ENCODE peak calls at places on chromosomes 13 and 19, in nine cellular contexts. One of them, this sample, is unnamed.

GRCh38 chr19:35557539-35558399 is 5.7 kb downstream of the ATP4A start:
- DNase-seq in activated T-helper 9 cell treated with anti-CD3 and anti-CD28 coated beads, Interleukin-2, amount 50 U/mL, for 16 hours: peak
- DNase-seq in MM.1S: no peak
- DNase-seq in naive thymus-derived CD4-positive, alpha-beta T cell: peak
- DNase-seq in pulmonary artery endothelial cell: no peak
- DNase-seq in fibroblast of mammary gland: peak
- DNase-seq in activated naive CD8-positive, alpha-beta T cell treated with anti-CD3 and anti-CD28 coated beads for 36 hours: peak
- DNase-seq in Right ventricle myocardium superior: peak
- DNase-seq in CD4-positive, CD25-positive, alpha-beta regulatory T cell: peak
- DNase-seq in this sample: peak

GRCh38 chr13:66673401-66673800 is 556.7 kb downstream of the PCDH9 start:
- DNase-seq in activated T-helper 9 cell treated with anti-CD3 and anti-CD28 coated beads, Interleukin-2, amount 50 U/mL, for 16 hours: no peak
- DNase-seq in MM.1S: no peak
- DNase-seq in naive thymus-derived CD4-positive, alpha-beta T cell: no peak
- DNase-seq in pulmonary artery endothelial cell: no peak
- DNase-seq in fibroblast of mammary gland: peak
- DNase-seq in activated naive CD8-positive, alpha-beta T cell treated with anti-CD3 and anti-CD28 coated beads for 36 hours: no peak
- DNase-seq in Right ventricle myocardium superior: no peak
- DNase-seq in CD4-positive, CD25-positive, alpha-beta regulatory T cell: no peak
- DNase-seq in this sample: no peak

GRCh38 chr19:49347835-49348234 is 12.6 kb downstream of the CD37 start:
- DNase-seq in activated T-helper 9 cell treated with anti-CD3 and anti-CD28 coated beads, Interleukin-2, amount 50 U/mL, for 16 hours: no peak
- DNase-seq in MM.1S: no peak
- DNase-seq in naive thymus-derived CD4-positive, alpha-beta T cell: no peak
- DNase-seq in pulmonary artery endothelial cell: no peak
- DNase-seq in fibroblast of mammary gland: peak
- DNase-seq in activated naive CD8-positive, alpha-beta T cell treated with anti-CD3 and anti-CD28 coated beads for 36 hours: no peak
- DNase-seq in Right ventricle myocardium superior: no peak
- DNase-seq in CD4-positive, CD25-positive, alpha-beta regulatory T cell: no peak
- DNase-seq in this sample: peak

GRCh38 chr19:7725791-7726190 is 6.1 kb downstream of the CLEC4G start:
- DNase-seq in activated T-helper 9 cell treated with anti-CD3 and anti-CD28 coated beads, Interleukin-2, amount 50 U/mL, for 16 hours: no peak
- DNase-seq in MM.1S: no peak
- DNase-seq in naive thymus-derived CD4-positive, alpha-beta T cell: no peak
- DNase-seq in pulmonary artery endothelial cell: no peak
- DNase-seq in fibroblast of mammary gland: no peak
- DNase-seq in activated naive CD8-positive, alpha-beta T cell treated with anti-CD3 and anti-CD28 coated beads for 36 hours: no peak
- DNase-seq in Right ventricle myocardium superior: no peak
- DNase-seq in CD4-positive, CD25-positive, alpha-beta regulatory T cell: no peak
- DNase-seq in this sample: no peak

GRCh38 chr13:32713397-32713796 is 127.1 kb downstream of the PDS5B start:
- DNase-seq in activated T-helper 9 cell treated with anti-CD3 and anti-CD28 coated beads, Interleukin-2, amount 50 U/mL, for 16 hours: no peak
- DNase-seq in MM.1S: no peak
- DNase-seq in naive thymus-derived CD4-positive, alpha-beta T cell: no peak
- DNase-seq in pulmonary artery endothelial cell: no peak
- DNase-seq in fibroblast of mammary gland: no peak
- DNase-seq in activated naive CD8-positive, alpha-beta T cell treated with anti-CD3 and anti-CD28 coated beads for 36 hours: no peak
- DNase-seq in Right ventricle myocardium superior: no peak
- DNase-seq in CD4-positive, CD25-positive, alpha-beta regulatory T cell: no peak
- DNase-seq in this sample: no peak

GRCh38 chr19:3641515-3642269 is 15.1 kb upstream of the CACTIN start:
- DNase-seq in activated T-helper 9 cell treated with anti-CD3 and anti-CD28 coated beads, Interleukin-2, amount 50 U/mL, for 16 hours: no peak
- DNase-seq in MM.1S: no peak
- DNase-seq in naive thymus-derived CD4-positive, alpha-beta T cell: no peak
- DNase-seq in pulmonary artery endothelial cell: no peak
- DNase-seq in fibroblast of mammary gland: no peak
- DNase-seq in activated naive CD8-positive, alpha-beta T cell treated with anti-CD3 and anti-CD28 coated beads for 36 hours: no peak
- DNase-seq in Right ventricle myocardium superior: no peak
- DNase-seq in CD4-positive, CD25-positive, alpha-beta regulatory T cell: no peak
- DNase-seq in this sample: no peak

GRCh38 chr13:31775686-31776085 is 36.4 kb downstream of the RXFP2 start:
- DNase-seq in activated T-helper 9 cell treated with anti-CD3 and anti-CD28 coated beads, Interleukin-2, amount 50 U/mL, for 16 hours: no peak
- DNase-seq in MM.1S: no peak
- DNase-seq in naive thymus-derived CD4-positive, alpha-beta T cell: no peak
- DNase-seq in pulmonary artery endothelial cell: no peak
- DNase-seq in fibroblast of mammary gland: peak
- DNase-seq in activated naive CD8-positive, alpha-beta T cell treated with anti-CD3 and anti-CD28 coated beads for 36 hours: no peak
- DNase-seq in Right ventricle myocardium superior: peak
- DNase-seq in CD4-positive, CD25-positive, alpha-beta regulatory T cell: no peak
- DNase-seq in this sample: no peak

GRCh38 chr19:38786572-38787265 is 2.3 kb upstream of the LGALS7B start:
- DNase-seq in activated T-helper 9 cell treated with anti-CD3 and anti-CD28 coated beads, Interleukin-2, amount 50 U/mL, for 16 hours: no peak
- DNase-seq in MM.1S: no peak
- DNase-seq in naive thymus-derived CD4-positive, alpha-beta T cell: no peak
- DNase-seq in pulmonary artery endothelial cell: no peak
- DNase-seq in fibroblast of mammary gland: no peak
- DNase-seq in activated naive CD8-positive, alpha-beta T cell treated with anti-CD3 and anti-CD28 coated beads for 36 hours: no peak
- DNase-seq in Right ventricle myocardium superior: no peak
- DNase-seq in CD4-positive, CD25-positive, alpha-beta regulatory T cell: no peak
- DNase-seq in this sample: no peak

GRCh38 chr19:5627395-5627904 is 4.6 kb downstream of the SAFB start:
- DNase-seq in activated T-helper 9 cell treated with anti-CD3 and anti-CD28 coated beads, Interleukin-2, amount 50 U/mL, for 16 hours: no peak
- DNase-seq in MM.1S: no peak
- DNase-seq in naive thymus-derived CD4-positive, alpha-beta T cell: no peak
- DNase-seq in pulmonary artery endothelial cell: no peak
- DNase-seq in fibroblast of mammary gland: peak
- DNase-seq in activated naive CD8-positive, alpha-beta T cell treated with anti-CD3 and anti-CD28 coated beads for 36 hours: peak
- DNase-seq in Right ventricle myocardium superior: peak
- DNase-seq in CD4-positive, CD25-positive, alpha-beta regulatory T cell: no peak
- DNase-seq in this sample: no peak

GRCh38 chr13:59201836-59202235 is 961.9 kb downstream of the DIAPH3 start:
- DNase-seq in activated T-helper 9 cell treated with anti-CD3 and anti-CD28 coated beads, Interleukin-2, amount 50 U/mL, for 16 hours: no peak
- DNase-seq in MM.1S: no peak
- DNase-seq in naive thymus-derived CD4-positive, alpha-beta T cell: no peak
- DNase-seq in pulmonary artery endothelial cell: no peak
- DNase-seq in fibroblast of mammary gland: no peak
- DNase-seq in activated naive CD8-positive, alpha-beta T cell treated with anti-CD3 and anti-CD28 coated beads for 36 hours: no peak
- DNase-seq in Right ventricle myocardium superior: no peak
- DNase-seq in CD4-positive, CD25-positive, alpha-beta regulatory T cell: no peak
- DNase-seq in this sample: no peak

GRCh38 chr13:28035146-28035782 is 46.8 kb upstream of the URAD start:
- DNase-seq in activated T-helper 9 cell treated with anti-CD3 and anti-CD28 coated beads, Interleukin-2, amount 50 U/mL, for 16 hours: no peak
- DNase-seq in MM.1S: no peak
- DNase-seq in naive thymus-derived CD4-positive, alpha-beta T cell: no peak
- DNase-seq in pulmonary artery endothelial cell: no peak
- DNase-seq in fibroblast of mammary gland: no peak
- DNase-seq in activated naive CD8-positive, alpha-beta T cell treated with anti-CD3 and anti-CD28 coated beads for 36 hours: no peak
- DNase-seq in Right ventricle myocardium superior: no peak
- DNase-seq in CD4-positive, CD25-positive, alpha-beta regulatory T cell: no peak
- DNase-seq in this sample: no peak

GRCh38 chr13:112885782-112886268 is 83.2 kb upstream of the MCF2L start:
- DNase-seq in activated T-helper 9 cell treated with anti-CD3 and anti-CD28 coated beads, Interleukin-2, amount 50 U/mL, for 16 hours: no peak
- DNase-seq in MM.1S: no peak
- DNase-seq in naive thymus-derived CD4-positive, alpha-beta T cell: no peak
- DNase-seq in pulmonary artery endothelial cell: peak
- DNase-seq in fibroblast of mammary gland: peak
- DNase-seq in activated naive CD8-positive, alpha-beta T cell treated with anti-CD3 and anti-CD28 coated beads for 36 hours: no peak
- DNase-seq in Right ventricle myocardium superior: peak
- DNase-seq in CD4-positive, CD25-positive, alpha-beta regulatory T cell: no peak
- DNase-seq in this sample: peak

GRCh38 chr13:29953542-29953941 is 103.1 kb upstream of the UBL3 start:
- DNase-seq in activated T-helper 9 cell treated with anti-CD3 and anti-CD28 coated beads, Interleukin-2, amount 50 U/mL, for 16 hours: no peak
- DNase-seq in MM.1S: no peak
- DNase-seq in naive thymus-derived CD4-positive, alpha-beta T cell: no peak
- DNase-seq in pulmonary artery endothelial cell: no peak
- DNase-seq in fibroblast of mammary gland: peak
- DNase-seq in activated naive CD8-positive, alpha-beta T cell treated with anti-CD3 and anti-CD28 coated beads for 36 hours: no peak
- DNase-seq in Right ventricle myocardium superior: no peak
- DNase-seq in CD4-positive, CD25-positive, alpha-beta regulatory T cell: no peak
- DNase-seq in this sample: no peak

GRCh38 chr13:113548171-113548641 is 36.3 kb upstream of the TFDP1 start:
- DNase-seq in activated T-helper 9 cell treated with anti-CD3 and anti-CD28 coated beads, Interleukin-2, amount 50 U/mL, for 16 hours: no peak
- DNase-seq in MM.1S: no peak
- DNase-seq in naive thymus-derived CD4-positive, alpha-beta T cell: no peak
- DNase-seq in pulmonary artery endothelial cell: no peak
- DNase-seq in fibroblast of mammary gland: peak
- DNase-seq in activated naive CD8-positive, alpha-beta T cell treated with anti-CD3 and anti-CD28 coated beads for 36 hours: no peak
- DNase-seq in Right ventricle myocardium superior: no peak
- DNase-seq in CD4-positive, CD25-positive, alpha-beta regulatory T cell: no peak
- DNase-seq in this sample: no peak

GRCh38 chr13:42221321-42221720 is 50.6 kb upstream of the AKAP11 start:
- DNase-seq in activated T-helper 9 cell treated with anti-CD3 and anti-CD28 coated beads, Interleukin-2, amount 50 U/mL, for 16 hours: no peak
- DNase-seq in MM.1S: no peak
- DNase-seq in naive thymus-derived CD4-positive, alpha-beta T cell: no peak
- DNase-seq in pulmonary artery endothelial cell: no peak
- DNase-seq in fibroblast of mammary gland: no peak
- DNase-seq in activated naive CD8-positive, alpha-beta T cell treated with anti-CD3 and anti-CD28 coated beads for 36 hours: no peak
- DNase-seq in Right ventricle myocardium superior: no peak
- DNase-seq in CD4-positive, CD25-positive, alpha-beta regulatory T cell: no peak
- DNase-seq in this sample: no peak

GRCh38 chr19:764301-764700 is 13.4 kb downstream of the MISP start:
- DNase-seq in activated T-helper 9 cell treated with anti-CD3 and anti-CD28 coated beads, Interleukin-2, amount 50 U/mL, for 16 hours: no peak
- DNase-seq in MM.1S: no peak
- DNase-seq in naive thymus-derived CD4-positive, alpha-beta T cell: no peak
- DNase-seq in pulmonary artery endothelial cell: no peak
- DNase-seq in fibroblast of mammary gland: no peak
- DNase-seq in activated naive CD8-positive, alpha-beta T cell treated with anti-CD3 and anti-CD28 coated beads for 36 hours: no peak
- DNase-seq in Right ventricle myocardium superior: no peak
- DNase-seq in CD4-positive, CD25-positive, alpha-beta regulatory T cell: no peak
- DNase-seq in this sample: no peak

GRCh38 chr13:80441968-80442367 is 101.0 kb upstream of the SPRY2 start:
- DNase-seq in activated T-helper 9 cell treated with anti-CD3 and anti-CD28 coated beads, Interleukin-2, amount 50 U/mL, for 16 hours: no peak
- DNase-seq in MM.1S: no peak
- DNase-seq in naive thymus-derived CD4-positive, alpha-beta T cell: no peak
- DNase-seq in pulmonary artery endothelial cell: no peak
- DNase-seq in fibroblast of mammary gland: no peak
- DNase-seq in activated naive CD8-positive, alpha-beta T cell treated with anti-CD3 and anti-CD28 coated beads for 36 hours: no peak
- DNase-seq in Right ventricle myocardium superior: no peak
- DNase-seq in CD4-positive, CD25-positive, alpha-beta regulatory T cell: no peak
- DNase-seq in this sample: no peak

GRCh38 chr19:46602392-46603194 is 1.5 kb downstream of the CALM3 start:
- DNase-seq in activated T-helper 9 cell treated with anti-CD3 and anti-CD28 coated beads, Interleukin-2, amount 50 U/mL, for 16 hours: peak
- DNase-seq in MM.1S: no peak
- DNase-seq in naive thymus-derived CD4-positive, alpha-beta T cell: no peak
- DNase-seq in pulmonary artery endothelial cell: no peak
- DNase-seq in fibroblast of mammary gland: no peak
- DNase-seq in activated naive CD8-positive, alpha-beta T cell treated with anti-CD3 and anti-CD28 coated beads for 36 hours: peak
- DNase-seq in Right ventricle myocardium superior: peak
- DNase-seq in CD4-positive, CD25-positive, alpha-beta regulatory T cell: no peak
- DNase-seq in this sample: no peak

GRCh38 chr13:99003851-99004471 is 26.1 kb upstream of the DOCK9 start:
- DNase-seq in activated T-helper 9 cell treated with anti-CD3 and anti-CD28 coated beads, Interleukin-2, amount 50 U/mL, for 16 hours: no peak
- DNase-seq in MM.1S: no peak
- DNase-seq in naive thymus-derived CD4-positive, alpha-beta T cell: no peak
- DNase-seq in pulmonary artery endothelial cell: no peak
- DNase-seq in fibroblast of mammary gland: no peak
- DNase-seq in activated naive CD8-positive, alpha-beta T cell treated with anti-CD3 and anti-CD28 coated beads for 36 hours: no peak
- DNase-seq in Right ventricle myocardium superior: no peak
- DNase-seq in CD4-positive, CD25-positive, alpha-beta regulatory T cell: no peak
- DNase-seq in this sample: no peak

GRCh38 chr13:98350746-98351330 is 173.8 kb upstream of the RNF113B start:
- DNase-seq in activated T-helper 9 cell treated with anti-CD3 and anti-CD28 coated beads, Interleukin-2, amount 50 U/mL, for 16 hours: no peak
- DNase-seq in MM.1S: no peak
- DNase-seq in naive thymus-derived CD4-positive, alpha-beta T cell: no peak
- DNase-seq in pulmonary artery endothelial cell: no peak
- DNase-seq in fibroblast of mammary gland: no peak
- DNase-seq in activated naive CD8-positive, alpha-beta T cell treated with anti-CD3 and anti-CD28 coated beads for 36 hours: no peak
- DNase-seq in Right ventricle myocardium superior: no peak
- DNase-seq in CD4-positive, CD25-positive, alpha-beta regulatory T cell: no peak
- DNase-seq in this sample: no peak

GRCh38 chr19:8126511-8126910 is 22.9 kb downstream of the FBN3 start:
- DNase-seq in activated T-helper 9 cell treated with anti-CD3 and anti-CD28 coated beads, Interleukin-2, amount 50 U/mL, for 16 hours: no peak
- DNase-seq in MM.1S: no peak
- DNase-seq in naive thymus-derived CD4-positive, alpha-beta T cell: no peak
- DNase-seq in pulmonary artery endothelial cell: no peak
- DNase-seq in fibroblast of mammary gland: no peak
- DNase-seq in activated naive CD8-positive, alpha-beta T cell treated with anti-CD3 and anti-CD28 coated beads for 36 hours: no peak
- DNase-seq in Right ventricle myocardium superior: no peak
- DNase-seq in CD4-positive, CD25-positive, alpha-beta regulatory T cell: no peak
- DNase-seq in this sample: no peak

GRCh38 chr13:91133941-91134772 is 213.3 kb upstream of the MIR17HG start:
- DNase-seq in activated T-helper 9 cell treated with anti-CD3 and anti-CD28 coated beads, Interleukin-2, amount 50 U/mL, for 16 hours: no peak
- DNase-seq in MM.1S: peak
- DNase-seq in naive thymus-derived CD4-positive, alpha-beta T cell: no peak
- DNase-seq in pulmonary artery endothelial cell: peak
- DNase-seq in fibroblast of mammary gland: peak
- DNase-seq in activated naive CD8-positive, alpha-beta T cell treated with anti-CD3 and anti-CD28 coated beads for 36 hours: no peak
- DNase-seq in Right ventricle myocardium superior: no peak
- DNase-seq in CD4-positive, CD25-positive, alpha-beta regulatory T cell: no peak
- DNase-seq in this sample: peak

GRCh38 chr13:42490676-42491075 is 83.3 kb upstream of the TNFSF11 start:
- DNase-seq in activated T-helper 9 cell treated with anti-CD3 and anti-CD28 coated beads, Interleukin-2, amount 50 U/mL, for 16 hours: no peak
- DNase-seq in MM.1S: no peak
- DNase-seq in naive thymus-derived CD4-positive, alpha-beta T cell: no peak
- DNase-seq in pulmonary artery endothelial cell: no peak
- DNase-seq in fibroblast of mammary gland: no peak
- DNase-seq in activated naive CD8-positive, alpha-beta T cell treated with anti-CD3 and anti-CD28 coated beads for 36 hours: no peak
- DNase-seq in Right ventricle myocardium superior: no peak
- DNase-seq in CD4-positive, CD25-positive, alpha-beta regulatory T cell: no peak
- DNase-seq in this sample: no peak

GRCh38 chr19:19661141-19661674 is 2.3 kb downstream of the ATP13A1 start:
- DNase-seq in activated T-helper 9 cell treated with anti-CD3 and anti-CD28 coated beads, Interleukin-2, amount 50 U/mL, for 16 hours: no peak
- DNase-seq in MM.1S: no peak
- DNase-seq in naive thymus-derived CD4-positive, alpha-beta T cell: no peak
- DNase-seq in pulmonary artery endothelial cell: no peak
- DNase-seq in fibroblast of mammary gland: no peak
- DNase-seq in activated naive CD8-positive, alpha-beta T cell treated with anti-CD3 and anti-CD28 coated beads for 36 hours: no peak
- DNase-seq in Right ventricle myocardium superior: peak
- DNase-seq in CD4-positive, CD25-positive, alpha-beta regulatory T cell: no peak
- DNase-seq in this sample: no peak

GRCh38 chr13:31749929-31750328 is 10.6 kb downstream of the RXFP2 start:
- DNase-seq in activated T-helper 9 cell treated with anti-CD3 and anti-CD28 coated beads, Interleukin-2, amount 50 U/mL, for 16 hours: no peak
- DNase-seq in MM.1S: no peak
- DNase-seq in naive thymus-derived CD4-positive, alpha-beta T cell: no peak
- DNase-seq in pulmonary artery endothelial cell: peak
- DNase-seq in fibroblast of mammary gland: peak
- DNase-seq in activated naive CD8-positive, alpha-beta T cell treated with anti-CD3 and anti-CD28 coated beads for 36 hours: no peak
- DNase-seq in Right ventricle myocardium superior: no peak
- DNase-seq in CD4-positive, CD25-positive, alpha-beta regulatory T cell: no peak
- DNase-seq in this sample: no peak

GRCh38 chr19:43351998-43352746 is 1.3 kb upstream of the CD177 start:
- DNase-seq in activated T-helper 9 cell treated with anti-CD3 and anti-CD28 coated beads, Interleukin-2, amount 50 U/mL, for 16 hours: no peak
- DNase-seq in MM.1S: no peak
- DNase-seq in naive thymus-derived CD4-positive, alpha-beta T cell: no peak
- DNase-seq in pulmonary artery endothelial cell: no peak
- DNase-seq in fibroblast of mammary gland: no peak
- DNase-seq in activated naive CD8-positive, alpha-beta T cell treated with anti-CD3 and anti-CD28 coated beads for 36 hours: no peak
- DNase-seq in Right ventricle myocardium superior: no peak
- DNase-seq in CD4-positive, CD25-positive, alpha-beta regulatory T cell: no peak
- DNase-seq in this sample: no peak

GRCh38 chr19:38964738-38965137 is 10.8 kb downstream of the FBXO17 start:
- DNase-seq in activated T-helper 9 cell treated with anti-CD3 and anti-CD28 coated beads, Interleukin-2, amount 50 U/mL, for 16 hours: no peak
- DNase-seq in MM.1S: no peak
- DNase-seq in naive thymus-derived CD4-positive, alpha-beta T cell: no peak
- DNase-seq in pulmonary artery endothelial cell: no peak
- DNase-seq in fibroblast of mammary gland: no peak
- DNase-seq in activated naive CD8-positive, alpha-beta T cell treated with anti-CD3 and anti-CD28 coated beads for 36 hours: no peak
- DNase-seq in Right ventricle myocardium superior: no peak
- DNase-seq in CD4-positive, CD25-positive, alpha-beta regulatory T cell: no peak
- DNase-seq in this sample: no peak

GRCh38 chr19:44891016-44891882 is at the start of gene TOMM40:
- DNase-seq in activated T-helper 9 cell treated with anti-CD3 and anti-CD28 coated beads, Interleukin-2, amount 50 U/mL, for 16 hours: no peak
- DNase-seq in MM.1S: no peak
- DNase-seq in naive thymus-derived CD4-positive, alpha-beta T cell: no peak
- DNase-seq in pulmonary artery endothelial cell: no peak
- DNase-seq in fibroblast of mammary gland: no peak
- DNase-seq in activated naive CD8-positive, alpha-beta T cell treated with anti-CD3 and anti-CD28 coated beads for 36 hours: no peak
- DNase-seq in Right ventricle myocardium superior: peak
- DNase-seq in CD4-positive, CD25-positive, alpha-beta regulatory T cell: peak
- DNase-seq in this sample: no peak

GRCh38 chr13:30107536-30108136 is 199.7 kb downstream of the KATNAL1 start:
- DNase-seq in activated T-helper 9 cell treated with anti-CD3 and anti-CD28 coated beads, Interleukin-2, amount 50 U/mL, for 16 hours: no peak
- DNase-seq in MM.1S: no peak
- DNase-seq in naive thymus-derived CD4-positive, alpha-beta T cell: no peak
- DNase-seq in pulmonary artery endothelial cell: no peak
- DNase-seq in fibroblast of mammary gland: peak
- DNase-seq in activated naive CD8-positive, alpha-beta T cell treated with anti-CD3 and anti-CD28 coated beads for 36 hours: no peak
- DNase-seq in Right ventricle myocardium superior: no peak
- DNase-seq in CD4-positive, CD25-positive, alpha-beta regulatory T cell: no peak
- DNase-seq in this sample: no peak

GRCh38 chr13:31328549-31329229 is 128.9 kb downstream of the B3GLCT start:
- DNase-seq in activated T-helper 9 cell treated with anti-CD3 and anti-CD28 coated beads, Interleukin-2, amount 50 U/mL, for 16 hours: no peak
- DNase-seq in MM.1S: no peak
- DNase-seq in naive thymus-derived CD4-positive, alpha-beta T cell: no peak
- DNase-seq in pulmonary artery endothelial cell: no peak
- DNase-seq in fibroblast of mammary gland: peak
- DNase-seq in activated naive CD8-positive, alpha-beta T cell treated with anti-CD3 and anti-CD28 coated beads for 36 hours: no peak
- DNase-seq in Right ventricle myocardium superior: no peak
- DNase-seq in CD4-positive, CD25-positive, alpha-beta regulatory T cell: no peak
- DNase-seq in this sample: no peak

GRCh38 chr19:17754634-17755532 is 3.6 kb downstream of the FCHO1 start:
- DNase-seq in activated T-helper 9 cell treated with anti-CD3 and anti-CD28 coated beads, Interleukin-2, amount 50 U/mL, for 16 hours: no peak
- DNase-seq in MM.1S: no peak
- DNase-seq in naive thymus-derived CD4-positive, alpha-beta T cell: no peak
- DNase-seq in pulmonary artery endothelial cell: no peak
- DNase-seq in fibroblast of mammary gland: no peak
- DNase-seq in activated naive CD8-positive, alpha-beta T cell treated with anti-CD3 and anti-CD28 coated beads for 36 hours: no peak
- DNase-seq in Right ventricle myocardium superior: no peak
- DNase-seq in CD4-positive, CD25-positive, alpha-beta regulatory T cell: no peak
- DNase-seq in this sample: no peak

This sample was measured in NCI-H1930.